ENCODE peak calls at places on chromosomes 1 and 21, in eight cellular contexts. U, V, X, Y, P, I, B and C are unnamed samples.

GRCh38 chr1:84749427-84749826 is 59.2 kb upstream of the SSX2IP start:
- DNase-seq in Y (no peak), U (no peak), X (no peak), P (no peak), B (no peak), V (no peak), I (no peak), C (no peak)

GRCh38 chr1:172630868-172631267 is 28.0 kb upstream of the FASLG start:
- DNase-seq in P (no peak), B (no peak), I (no peak), Y (no peak), X (no peak), U (no peak), V (no peak), C (no peak)

GRCh38 chr1:16236091-16236494 is 890 bp downstream of the CPLANE2 start:
- DNase-seq in Y (peak; percentile 61), P (peak; percentile 42), X (no peak), U (no peak), B (no peak), V (peak; percentile 82), I (peak; percentile 34), C (peak; percentile 20)

GRCh38 chr1:204943495-204943894 is 72.8 kb downstream of the NFASC start:
- DNase-seq in B (no peak), I (no peak), Y (no peak), X (no peak), V (no peak), P (no peak), U (no peak), C (no peak)

GRCh38 chr1:84582802-84583587 is 8.8 kb upstream of the CTBS start:
- DNase-seq in I (no peak), X (no peak), Y (no peak), U (no peak), B (no peak), V (peak; percentile 3), P (no peak), C (no peak)

GRCh38 chr1:3548156-3548893 is 63.0 kb downstream of the MEGF6 start:
- DNase-seq in U (no peak), V (no peak), Y (no peak), I (peak; percentile 24), P (no peak), B (no peak), X (no peak), C (no peak)

GRCh38 chr1:38549191-38549590 is 310.4 kb downstream of the RRAGC start:
- DNase-seq in V (no peak), I (no peak), Y (no peak), B (no peak), P (no peak), U (no peak), X (no peak), C (no peak)

GRCh38 chr21:42696516-42697040 is 43.2 kb downstream of the PDE9A start:
- DNase-seq in Y (no peak), X (no peak), I (no peak), P (peak; percentile 58), U (no peak), V (no peak), B (no peak), C (no peak)

GRCh38 chr1:3431266-3431665 is 23.2 kb upstream of the ARHGEF16 start:
- DNase-seq in I (no peak), V (no peak), Y (no peak), U (no peak), P (peak; percentile 68), B (no peak), X (no peak), C (no peak)

GRCh38 chr1:193626695-193627094 is 440.3 kb upstream of the B3GALT2 start:
- DNase-seq in I (no peak), B (no peak), Y (no peak), U (no peak), V (no peak), P (no peak), X (no peak), C (no peak)

GRCh38 chr1:246728311-246728710 is 4.1 kb downstream of the SCCPDH start:
- DNase-seq in I (no peak), U (no peak), P (no peak), Y (no peak), V (no peak), X (no peak), B (no peak), C (no peak)

GRCh38 chr1:67804710-67805109 is 28.6 kb downstream of the GNG12 start:
- DNase-seq in Y (no peak), B (no peak), I (no peak), U (no peak), P (no peak), V (no peak), X (no peak), C (no peak)

GRCh38 chr21:37915516-37915915 is 741 bp downstream of the KCNJ6 start:
- DNase-seq in X (no peak), U (no peak), P (no peak), I (no peak), V (no peak), B (no peak), Y (no peak), C (no peak)

GRCh38 chr1:177469519-177469918 is 298.8 kb downstream of the BRINP2 start:
- DNase-seq in V (no peak), U (no peak), Y (no peak), P (no peak), B (no peak), I (no peak), X (no peak), C (no peak)

GRCh38 chr1:29259802-29260441 is 23.6 kb downstream of the PTPRU start:
- DNase-seq in Y (peak; percentile 27), X (no peak), P (peak; percentile 77), U (no peak), I (no peak), B (no peak), V (no peak), C (no peak)

GRCh38 chr1:8194481-8195227 is 123.3 kb upstream of the SLC45A1 start:
- DNase-seq in B (no peak), U (no peak), X (no peak), P (peak; percentile 4), V (no peak), Y (no peak), I (no peak), C (no peak)

GRCh38 chr1:173062156-173062938 is 11.6 kb upstream of the TNFSF18 start:
- DNase-seq in I (peak; percentile 80), V (no peak), B (no peak), X (no peak), P (no peak), Y (no peak), U (peak; percentile 52), C (no peak)

GRCh38 chr21:25750085-25750484 is 15.3 kb downstream of the GABPA start:
- DNase-seq in I (no peak), B (no peak), U (no peak), P (no peak), V (no peak), X (no peak), Y (peak; percentile 8), C (no peak)

GRCh38 chr1:86756062-86756406 is 51.7 kb downstream of the SH3GLB1 start:
- DNase-seq in V (peak; percentile 89), P (no peak), Y (no peak), U (no peak), I (no peak), B (no peak), X (no peak), C (no peak)

GRCh38 chr21:36847189-36847588 is 119.3 kb downstream of the HLCS start:
- DNase-seq in X (no peak), P (no peak), V (no peak), B (no peak), Y (no peak), I (peak; percentile 80), U (peak; percentile 47), C (no peak)

GRCh38 chr21:25925064-25925463 is 190.3 kb downstream of the GABPA start:
- DNase-seq in B (no peak), U (no peak), V (no peak), Y (no peak), I (no peak), X (no peak), P (no peak), C (no peak)

GRCh38 chr1:37949524-37950152 is 2.8 kb upstream of the INPP5B start:
- DNase-seq in Y (no peak), B (no peak), I (no peak), X (no peak), P (peak; percentile 74), V (no peak), U (no peak), C (no peak)

GRCh38 chr1:109625601-109626560 is 6.2 kb downstream of the AMPD2 start:
- DNase-seq in X (no peak), I (no peak), P (no peak), U (no peak), Y (no peak), V (no peak), B (no peak), C (no peak)

GRCh38 chr1:181482521-181483083 is 715 bp upstream of the CACNA1E start:
- DNase-seq in I (no peak), V (peak; percentile 38), X (no peak), P (no peak), Y (no peak), B (peak; percentile 59), U (no peak), C (no peak)

GRCh38 chr1:87330201-87330953 is 1.7 kb downstream of the LMO4 start:
- DNase-seq in B (peak; percentile 42), P (no peak), I (peak; percentile 42), V (no peak), X (no peak), Y (peak; percentile 11), U (no peak), C (no peak)

GRCh38 chr1:119603695-119604094 is 44.4 kb downstream of the ZNF697 start:
- DNase-seq in Y (no peak), B (no peak), X (no peak), P (no peak), U (no peak), I (peak; percentile 24), V (no peak), C (no peak)

GRCh38 chr21:42040411-42041180 is 30.4 kb upstream of the ZBTB21 start:
- DNase-seq in U (peak; percentile 100), B (no peak), X (no peak), V (no peak), P (peak; percentile 51), I (peak; percentile 99), Y (no peak), C (no peak)

GRCh38 chr21:25888711-25889110 is 153.9 kb downstream of the GABPA start:
- DNase-seq in I (no peak), B (no peak), P (no peak), Y (no peak), U (no peak), X (no peak), V (no peak), C (no peak)

GRCh38 chr1:154878371-154879355 is 8.6 kb upstream of the KCNN3 start:
- DNase-seq in U (no peak), I (peak; percentile 59), Y (peak; percentile 73), X (peak; percentile 57), B (peak; percentile 82), P (no peak), V (peak; percentile 39), C (peak; percentile 61)

GRCh38 chr1:54273092-54273836 is 73.3 kb downstream of the MRPL37 start:
- DNase-seq in Y (no peak), U (no peak), V (peak; percentile 81), X (no peak), P (no peak), B (peak; percentile 69), I (peak; percentile 88), C (no peak)

GRCh38 chr1:29756901-29757729 is 520.8 kb downstream of the PTPRU start:
- DNase-seq in V (no peak), I (no peak), Y (no peak), B (peak; percentile 19), U (no peak), X (no peak), P (no peak), C (no peak)